ENCODE peak calls at places on chromosomes 3 and 15, in seven cellular contexts. K is K562, H is heart left ventricle, I is prostate gland, O is A549, S is IMR-90, L is Peyer's patch. X is an unnamed sample.

GRCh38 chr15:58392611-58393161 is 39.1 kb upstream of the LIPC start:
- DNase-seq in K (no peak), H (no peak), I (peak), O (no peak), S (no peak), L (no peak), X (no peak)

GRCh38 chr15:51575775-51576174 is 46.8 kb downstream of the DMXL2 start:
- DNase-seq in K (no peak), H (no peak), I (no peak), O (no peak), S (no peak), L (no peak), X (no peak)

GRCh38 chr3:69423756-69424155 is 37.9 kb upstream of the FRMD4B start:
- DNase-seq in K (no peak), H (no peak), I (no peak), O (no peak), S (no peak), L (no peak), X (no peak)

GRCh38 chr3:182957676-182958075 is 22.7 kb downstream of the DCUN1D1 start:
- DNase-seq in K (no peak), H (no peak), I (no peak), O (no peak), S (no peak), L (no peak), X (no peak)

GRCh38 chr15:68498076-68498475 is 66.1 kb upstream of the ITGA11 start:
- DNase-seq in K (no peak), H (no peak), I (no peak), O (no peak), S (no peak), L (no peak), X (no peak)

GRCh38 chr15:56208641-56209155 is 35.0 kb downstream of the RFX7 start:
- DNase-seq in K (no peak), H (no peak), I (no peak), O (no peak), S (peak), L (no peak), X (no peak)

GRCh38 chr3:99721633-99722007 is 83.2 kb downstream of the COL8A1 start:
- DNase-seq in K (no peak), H (no peak), I (no peak), O (no peak), S (peak), L (no peak), X (no peak)

GRCh38 chr15:74209997-74210573 is 7.5 kb upstream of the STRA6 start:
- DNase-seq in K (no peak), H (no peak), I (no peak), O (no peak), S (peak), L (no peak), X (peak)

GRCh38 chr15:94075349-94075748 is 156.0 kb upstream of the MCTP2 start:
- DNase-seq in K (no peak), H (peak), I (no peak), O (no peak), S (peak), L (no peak), X (no peak)

GRCh38 chr15:61857169-61857829 is 202.9 kb downstream of the VPS13C start:
- DNase-seq in K (no peak), H (no peak), I (no peak), O (no peak), S (no peak), L (no peak), X (no peak)

GRCh38 chr3:178078933-178079332 is 457.3 kb upstream of the KCNMB2 start:
- DNase-seq in K (no peak), H (peak), I (no peak), O (no peak), S (peak), L (no peak), X (no peak)

GRCh38 chr3:114756506-114757279 is 390.4 kb downstream of the ZBTB20 start:
- DNase-seq in K (no peak), H (peak), I (no peak), O (no peak), S (peak), L (no peak), X (no peak)

GRCh38 chr3:127448161-127448561 is 142.4 kb downstream of the TPRA1 start:
- DNase-seq in K (peak), H (no peak), I (no peak), O (no peak), S (no peak), L (no peak), X (no peak)

GRCh38 chr3:136396916-136397315 is 146.8 kb downstream of the PCCB start:
- DNase-seq in K (no peak), H (no peak), I (no peak), O (no peak), S (peak), L (no peak), X (no peak)

GRCh38 chr15:92112180-92112579 is 258.7 kb downstream of the SLCO3A1 start:
- DNase-seq in K (no peak), H (no peak), I (no peak), O (no peak), S (peak), L (no peak), X (no peak)

GRCh38 chr15:81301815-81302399 is 22.0 kb downstream of the STARD5 start:
- DNase-seq in K (no peak), H (peak), I (no peak), O (no peak), S (no peak), L (peak), X (no peak)

GRCh38 chr15:80484312-80484981 is 80.3 kb downstream of the ARNT2 start:
- DNase-seq in K (no peak), H (no peak), I (no peak), O (no peak), S (peak), L (no peak), X (no peak)

GRCh38 chr15:67196672-67197363 is 57.6 kb downstream of the AAGAB start:
- DNase-seq in K (no peak), H (no peak), I (no peak), O (no peak), S (peak), L (no peak), X (no peak)

GRCh38 chr3:66490214-66490613 is 10.6 kb downstream of the LRIG1 start:
- DNase-seq in K (no peak), H (no peak), I (peak), O (no peak), S (peak), L (peak), X (no peak)

GRCh38 chr3:114624047-114624445 is 330.2 kb downstream of the TIGIT start:
- DNase-seq in K (no peak), H (peak), I (no peak), O (no peak), S (peak), L (no peak), X (no peak)

GRCh38 chr3:196837819-196838420 is 29.8 kb upstream of the SENP5 start:
- DNase-seq in K (peak), H (peak), I (peak), O (peak), S (peak), L (peak), X (peak)

GRCh38 chr3:56829543-56829942 is 27.8 kb upstream of the ARHGEF3 start:
- DNase-seq in K (no peak), H (no peak), I (no peak), O (no peak), S (no peak), L (no peak), X (no peak)

GRCh38 chr15:39691229-39691628 is 91.4 kb downstream of the FSIP1 start:
- DNase-seq in K (no peak), H (no peak), I (no peak), O (no peak), S (no peak), L (no peak), X (no peak)

GRCh38 chr15:80770356-80770705 is 8.8 kb upstream of the CEMIP start:
- DNase-seq in K (no peak), H (no peak), I (no peak), O (no peak), S (no peak), L (no peak), X (no peak)

GRCh38 chr3:50156549-50156948 is 1.4 kb downstream of the SEMA3F start:
- DNase-seq in K (no peak), H (no peak), I (no peak), O (no peak), S (no peak), L (no peak), X (no peak)

GRCh38 chr3:119181765-119182164 is 8.4 kb downstream of the UPK1B start:
- DNase-seq in K (no peak), H (no peak), I (no peak), O (peak), S (no peak), L (no peak), X (no peak)

GRCh38 chr3:124444893-124445292 is 285.4 kb upstream of the UMPS start:
- DNase-seq in K (no peak), H (no peak), I (no peak), O (no peak), S (no peak), L (no peak), X (no peak)

GRCh38 chr3:101179637-101180036 is 140.7 kb downstream of the IMPG2 start:
- DNase-seq in K (no peak), H (no peak), I (no peak), O (no peak), S (peak), L (no peak), X (no peak)

GRCh38 chr3:18424862-18425640 is at the start of gene SATB1:
- DNase-seq in K (peak), H (peak), I (peak), O (no peak), S (peak), L (peak), X (peak)
- TF ChIP-seq POLR2A in K (no peak), H (peak), I (peak), O (no peak), S (no peak), L (peak), X (peak)

DNA sequence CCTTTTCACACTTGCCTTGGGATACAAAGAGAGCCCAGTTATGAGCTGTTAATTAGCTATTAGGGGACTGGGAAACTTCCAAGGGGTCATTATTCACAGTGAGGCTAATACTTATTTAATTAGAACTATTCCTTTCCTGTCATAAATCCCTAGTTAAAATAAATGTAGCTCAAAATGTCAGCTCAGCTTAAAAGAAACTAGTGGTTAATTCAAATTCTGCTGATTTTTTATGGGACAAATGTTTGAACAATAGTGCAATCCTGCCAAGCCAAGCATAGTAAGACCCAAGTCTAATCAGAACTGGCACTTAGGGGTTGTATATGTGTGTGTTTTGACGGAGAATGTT is 104.5 kb upstream of the RASGRP1 start:
- DNase-seq in K (no peak), H (no peak), I (no peak), O (no peak), S (no peak), L (no peak), X (no peak)
- TF ChIP-seq POLR2A in K (no peak), H (no peak), I (no peak), O (no peak), S (no peak), L (no peak), X (no peak)

GRCh38 chr3:194476784-194477183 is 10.0 kb downstream of the ATP13A3 start:
- DNase-seq in K (peak), H (peak), I (no peak), O (no peak), S (no peak), L (no peak), X (peak)
- TF ChIP-seq POLR2A in K (no peak), H (peak), I (no peak), O (no peak), S (no peak), L (no peak), X (no peak)

GRCh38 chr15:75237316-75237982 is 20.7 kb upstream of the GOLGA6C start:
- DNase-seq in K (no peak), H (no peak), I (no peak), O (no peak), S (no peak), L (no peak), X (no peak)
- TF ChIP-seq POLR2A in K (no peak), H (no peak), I (no peak), O (no peak), S (no peak), L (no peak), X (no peak)

GRCh38 chr3:19202754-19203153 is 54.4 kb downstream of the KCNH8 start:
- DNase-seq in K (no peak), H (no peak), I (no peak), O (no peak), S (no peak), L (no peak), X (no peak)
- TF ChIP-seq POLR2A in K (no peak), H (no peak), I (no peak), O (no peak), S (no peak), L (no peak), X (no peak)

GRCh38 chr3:192917508-192918274 is at the start of gene MB21D2:
- DNase-seq in K (peak), H (peak), I (peak), O (peak), S (peak), L (peak), X (peak)
- TF ChIP-seq POLR2A in K (no peak), H (peak), I (no peak), O (peak), S (peak), L (peak), X (no peak)

GRCh38 chr3:46710229-46710628 is 7.4 kb downstream of the PRSS50 start:
- DNase-seq in K (no peak), H (no peak), I (no peak), O (no peak), S (no peak), L (no peak), X (no peak)
- TF ChIP-seq POLR2A in K (no peak), H (no peak), I (no peak), O (no peak), S (no peak), L (no peak), X (no peak)

GRCh38 chr15:64623347-64624024 is 151.9 kb downstream of the RBPMS2 start:
- DNase-seq in K (no peak), H (no peak), I (no peak), O (no peak), S (peak), L (no peak), X (peak)
- TF ChIP-seq POLR2A in K (no peak), H (no peak), I (no peak), O (no peak), S (no peak), L (no peak), X (no peak)

X was measured in erythroblast.